ENCODE peak calls at places on chromosomes 4 and X, in five cellular contexts. H is stimulated activated CD4-positive, alpha-beta T cell treated with anti-CD3 and anti-CD28 coated beads, Interleukin-1b, Interleukin-23, amount 100 ng/mL, for 4 hours; M is AG10803; Z is HTR-8/SVneo; X is endothelial cell. T is an unnamed sample.

GRCh38 chr4:75990129-75990528 is 616 bp downstream of the SDAD1 start:
- DNase-seq in H (no peak), M (peak; percentile 3), Z (no peak), X (peak; percentile 6), T (no peak)

GRCh38 chr4:7546809-7547367 is 112.2 kb upstream of the PSAPL1 start:
- DNase-seq in H (no peak), M (peak; percentile 71), Z (peak; percentile 45), X (no peak), T (no peak)

GRCh38 chrX:38156838-38157237 is 63.8 kb downstream of the SRPX start:
- DNase-seq in H (no peak), M (no peak), Z (no peak), X (no peak), T (no peak)

GRCh38 chr4:105613326-105613725 is 60.9 kb downstream of the ARHGEF38 start:
- DNase-seq in H (no peak), M (no peak), Z (no peak), X (no peak), T (no peak)

GRCh38 chr4:157045507-157046127 is 30.3 kb upstream of the GLRB start:
- DNase-seq in H (no peak), M (peak; percentile 75), Z (peak; percentile 69), X (peak; percentile 20), T (no peak)

GRCh38 chr4:133775881-133776280 is 425.7 kb downstream of the PABPC4L start:
- DNase-seq in H (no peak), M (no peak), Z (no peak), X (no peak), T (no peak)

GRCh38 chr4:76803522-76803921 is 94.4 kb downstream of the SOWAHB start:
- DNase-seq in H (no peak), M (peak; percentile 97), Z (peak; percentile 64), X (no peak), T (no peak)

GRCh38 chrX:100408643-100409315 is 1.3 kb downstream of the PCDH19 start:
- DNase-seq in H (no peak), M (no peak), Z (no peak), X (no peak), T (no peak)

GRCh38 chr4:120139392-120139791 is 72.7 kb upstream of the MAD2L1 start:
- DNase-seq in H (no peak), M (no peak), Z (no peak), X (no peak), T (no peak)

GRCh38 chr4:82005153-82005552 is 368.6 kb downstream of the HNRNPD start:
- DNase-seq in H (no peak), M (no peak), Z (no peak), X (no peak), T (no peak)

GRCh38 chr4:57435300-57435699 is 325.1 kb upstream of the IGFBP7 start:
- DNase-seq in H (no peak), M (no peak), Z (no peak), X (no peak), T (no peak)

GRCh38 chr4:141686929-141687328 is 50.5 kb downstream of the IL15 start:
- DNase-seq in H (no peak), M (peak; percentile 18), Z (no peak), X (no peak), T (no peak)

T was measured in left lung.